ENCODE peak calls at places on chromosomes 5 and 9, in five cellular contexts. One of them, this sample, is unnamed.

GRCh38 chr5:125412051-125412560 is 665.7 kb upstream of the ZNF608 start:
- DNase-seq in HL-60: no peak
- DNase-seq in upper lobe of right lung: no peak
- DNase-seq in AG09309: no peak
- DNase-seq in BJ: no peak
- DNase-seq in this sample: peak

GRCh38 chr5:147384346-147385193 is 125.3 kb downstream of the DPYSL3 start:
- DNase-seq in HL-60: no peak
- DNase-seq in upper lobe of right lung: no peak
- DNase-seq in AG09309: no peak
- DNase-seq in BJ: no peak
- DNase-seq in this sample: no peak

GRCh38 chr5:18792145-18792544 is 1157.9 kb downstream of the TAF11L14 start:
- DNase-seq in HL-60: no peak
- DNase-seq in upper lobe of right lung: no peak
- DNase-seq in AG09309: no peak
- DNase-seq in BJ: no peak
- DNase-seq in this sample: no peak

GRCh38 chr9:30058463-30058862 is 2326.0 kb upstream of the ACO1 start:
- DNase-seq in HL-60: no peak
- DNase-seq in upper lobe of right lung: no peak
- DNase-seq in AG09309: no peak
- DNase-seq in BJ: no peak
- DNase-seq in this sample: no peak

GRCh38 chr5:97554992-97555981 is 372.2 kb upstream of the RIOK2 start:
- DNase-seq in HL-60: no peak
- DNase-seq in upper lobe of right lung: no peak
- DNase-seq in AG09309: peak
- DNase-seq in BJ: no peak
- DNase-seq in this sample: peak

GRCh38 chr5:135944967-135945560 is 9.7 kb downstream of the LECT2 start:
- DNase-seq in HL-60: peak
- DNase-seq in upper lobe of right lung: no peak
- DNase-seq in AG09309: peak
- DNase-seq in BJ: peak
- DNase-seq in this sample: peak

GRCh38 chr5:58235279-58235678 is 224.6 kb downstream of the PLK2 start:
- DNase-seq in HL-60: no peak
- DNase-seq in upper lobe of right lung: no peak
- DNase-seq in AG09309: no peak
- DNase-seq in BJ: no peak
- DNase-seq in this sample: peak

GRCh38 chr5:14528926-14529325 is 52.7 kb upstream of the OTULINL start:
- DNase-seq in HL-60: no peak
- DNase-seq in upper lobe of right lung: no peak
- DNase-seq in AG09309: no peak
- DNase-seq in BJ: no peak
- DNase-seq in this sample: no peak

GRCh38 chr5:14035859-14036440 is 91.5 kb upstream of the DNAH5 start:
- DNase-seq in HL-60: no peak
- DNase-seq in upper lobe of right lung: no peak
- DNase-seq in AG09309: peak
- DNase-seq in BJ: peak
- DNase-seq in this sample: peak

GRCh38 chr9:117411547-117411946 is 3.3 kb downstream of the ASTN2 start:
- DNase-seq in HL-60: no peak
- DNase-seq in upper lobe of right lung: no peak
- DNase-seq in AG09309: no peak
- DNase-seq in BJ: no peak
- DNase-seq in this sample: no peak

GRCh38 chr9:134951994-134952393 is 34.3 kb upstream of the FCN1 start:
- DNase-seq in HL-60: no peak
- DNase-seq in upper lobe of right lung: no peak
- DNase-seq in AG09309: no peak
- DNase-seq in BJ: no peak
- DNase-seq in this sample: no peak

GRCh38 chr9:37290881-37291485 is 131.5 kb upstream of the GRHPR start:
- DNase-seq in HL-60: peak
- DNase-seq in upper lobe of right lung: no peak
- DNase-seq in AG09309: peak
- DNase-seq in BJ: peak
- DNase-seq in this sample: peak

GRCh38 chr5:78534148-78535009 is 114.2 kb downstream of the LHFPL2 start:
- DNase-seq in HL-60: no peak
- DNase-seq in upper lobe of right lung: peak
- DNase-seq in AG09309: no peak
- DNase-seq in BJ: no peak
- DNase-seq in this sample: no peak

GRCh38 chr5:169748189-169748588 is 111.1 kb downstream of the DOCK2 start:
- DNase-seq in HL-60: no peak
- DNase-seq in upper lobe of right lung: no peak
- DNase-seq in AG09309: no peak
- DNase-seq in BJ: no peak
- DNase-seq in this sample: no peak

GRCh38 chr5:20678814-20679298 is 690.9 kb upstream of the CDH18 start:
- DNase-seq in HL-60: no peak
- DNase-seq in upper lobe of right lung: no peak
- DNase-seq in AG09309: peak
- DNase-seq in BJ: no peak
- DNase-seq in this sample: no peak

GRCh38 chr9:113992276-113992951 is 85.7 kb downstream of the AMBP start:
- DNase-seq in HL-60: no peak
- DNase-seq in upper lobe of right lung: no peak
- DNase-seq in AG09309: no peak
- DNase-seq in BJ: no peak
- DNase-seq in this sample: no peak

GRCh38 chr5:96459313-96460109 is 26.5 kb upstream of the PCSK1 start:
- DNase-seq in HL-60: no peak
- DNase-seq in upper lobe of right lung: no peak
- DNase-seq in AG09309: no peak
- DNase-seq in BJ: no peak
- DNase-seq in this sample: peak

GRCh38 chr9:33250458-33250995 is 10.6 kb downstream of the SPINK4 start:
- DNase-seq in HL-60: no peak
- DNase-seq in upper lobe of right lung: no peak
- DNase-seq in AG09309: peak
- DNase-seq in BJ: no peak
- DNase-seq in this sample: peak

GRCh38 chr9:129561594-129562281 is 59.2 kb downstream of the C9orf50 start:
- DNase-seq in HL-60: no peak
- DNase-seq in upper lobe of right lung: peak
- DNase-seq in AG09309: no peak
- DNase-seq in BJ: no peak
- DNase-seq in this sample: no peak

DNA sequence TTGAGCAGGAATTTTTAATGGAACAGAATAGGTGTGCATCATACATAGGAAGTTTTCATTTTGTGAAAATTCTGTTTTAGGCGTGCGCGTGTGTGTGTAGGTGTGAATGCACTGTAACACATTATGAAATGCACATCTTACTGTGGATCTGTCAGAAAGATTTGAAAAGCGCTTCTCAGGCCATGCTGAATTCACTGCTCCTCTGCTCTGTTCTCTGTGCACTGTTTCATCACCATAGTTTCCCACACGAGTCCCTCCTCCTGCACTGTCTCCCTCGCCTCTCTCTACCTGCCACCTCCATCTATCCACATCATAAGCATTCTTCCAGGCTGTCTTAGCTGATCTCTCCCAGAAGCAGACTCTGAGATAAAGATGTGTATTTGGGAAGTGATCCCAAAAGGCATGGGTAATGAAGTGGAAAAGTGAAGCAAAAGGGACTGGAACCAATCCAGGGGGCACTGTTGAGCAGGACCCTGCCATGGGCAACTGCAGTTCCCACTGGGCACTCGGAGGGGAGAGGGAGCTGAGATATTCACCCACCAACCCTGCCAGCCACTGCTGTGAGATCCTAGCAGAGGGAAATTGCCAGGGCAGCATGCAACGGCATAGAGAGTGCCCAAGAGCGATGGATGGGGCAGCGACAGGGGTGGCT is 65.9 kb downstream of the GABBR2 start:
- DNase-seq in HL-60: no peak
- DNase-seq in upper lobe of right lung: no peak
- DNase-seq in AG09309: no peak
- DNase-seq in BJ: no peak
- DNase-seq in this sample: no peak
- TF ChIP-seq CTCF in HL-60: no peak
- TF ChIP-seq CTCF in upper lobe of right lung: no peak
- TF ChIP-seq CTCF in AG09309: no peak
- TF ChIP-seq CTCF in BJ: no peak
- TF ChIP-seq CTCF in this sample: no peak

GRCh38 chr5:115898656-115899055 is 56.9 kb downstream of the AP3S1 start:
- DNase-seq in HL-60: no peak
- DNase-seq in upper lobe of right lung: no peak
- DNase-seq in AG09309: no peak
- DNase-seq in BJ: no peak
- DNase-seq in this sample: no peak
- H3K4me3 ChIP-seq in HL-60: no peak
- H3K4me3 ChIP-seq in upper lobe of right lung: no peak
- H3K4me3 ChIP-seq in AG09309: no peak
- H3K4me3 ChIP-seq in BJ: no peak
- H3K4me3 ChIP-seq in this sample: no peak

GRCh38 chr5:38519476-38519875 is 37.0 kb downstream of the LIFR start:
- DNase-seq in HL-60: no peak
- DNase-seq in upper lobe of right lung: no peak
- DNase-seq in AG09309: no peak
- DNase-seq in BJ: no peak
- DNase-seq in this sample: no peak

GRCh38 chr5:38515081-38515480 is 41.4 kb downstream of the LIFR start:
- DNase-seq in HL-60: no peak
- DNase-seq in upper lobe of right lung: no peak
- DNase-seq in AG09309: no peak
- DNase-seq in BJ: no peak
- DNase-seq in this sample: no peak

GRCh38 chr5:38518341-38518740 is 38.1 kb downstream of the LIFR start:
- DNase-seq in HL-60: no peak
- DNase-seq in upper lobe of right lung: no peak
- DNase-seq in AG09309: no peak
- DNase-seq in BJ: no peak
- DNase-seq in this sample: peak

GRCh38 chr5:38515648-38516047 is 40.8 kb downstream of the LIFR start:
- DNase-seq in HL-60: no peak
- DNase-seq in upper lobe of right lung: no peak
- DNase-seq in AG09309: no peak
- DNase-seq in BJ: no peak
- DNase-seq in this sample: peak
- TF ChIP-seq CTCF in HL-60: no peak
- TF ChIP-seq CTCF in upper lobe of right lung: peak
- TF ChIP-seq CTCF in AG09309: peak
- TF ChIP-seq CTCF in BJ: peak
- TF ChIP-seq CTCF in this sample: peak

GRCh38 chr5:67014957-67015400 is 181.6 kb downstream of the CD180 start:
- DNase-seq in HL-60: no peak
- DNase-seq in upper lobe of right lung: no peak
- DNase-seq in AG09309: no peak
- DNase-seq in BJ: no peak
- DNase-seq in this sample: no peak
- H3K4me3 ChIP-seq in HL-60: no peak
- H3K4me3 ChIP-seq in upper lobe of right lung: peak
- H3K4me3 ChIP-seq in AG09309: no peak
- H3K4me3 ChIP-seq in BJ: no peak
- H3K4me3 ChIP-seq in this sample: no peak

GRCh38 chr5:168073991-168074800 is 217.2 kb upstream of the WWC1 start:
- DNase-seq in HL-60: no peak
- DNase-seq in upper lobe of right lung: no peak
- DNase-seq in AG09309: no peak
- DNase-seq in BJ: no peak
- DNase-seq in this sample: no peak

GRCh38 chr5:168073311-168073710 is 218.1 kb upstream of the WWC1 start:
- DNase-seq in HL-60: no peak
- DNase-seq in upper lobe of right lung: no peak
- DNase-seq in AG09309: no peak
- DNase-seq in BJ: no peak
- DNase-seq in this sample: no peak

GRCh38 chr5:168075387-168075786 is 216.1 kb upstream of the WWC1 start:
- DNase-seq in HL-60: no peak
- DNase-seq in upper lobe of right lung: no peak
- DNase-seq in AG09309: no peak
- DNase-seq in BJ: no peak
- DNase-seq in this sample: no peak

GRCh38 chr5:168072665-168073064 is 218.8 kb upstream of the WWC1 start:
- DNase-seq in HL-60: no peak
- DNase-seq in upper lobe of right lung: no peak
- DNase-seq in AG09309: no peak
- DNase-seq in BJ: no peak
- DNase-seq in this sample: no peak

GRCh38 chr5:168076561-168076991 is 214.9 kb upstream of the WWC1 start:
- DNase-seq in HL-60: no peak
- DNase-seq in upper lobe of right lung: no peak
- DNase-seq in AG09309: peak
- DNase-seq in BJ: no peak
- DNase-seq in this sample: no peak
- TF ChIP-seq CTCF in HL-60: no peak
- TF ChIP-seq CTCF in upper lobe of right lung: peak
- TF ChIP-seq CTCF in AG09309: peak
- TF ChIP-seq CTCF in BJ: peak
- TF ChIP-seq CTCF in this sample: peak